ENCODE peak calls at places on chromosomes 16 and 17, in four cellular contexts. G, Y, U and Z are unnamed samples.

GRCh38 chr16:85947511-85948509 is 48.8 kb downstream of the IRF8 start:
- DNase-seq in G (no peak), Y (peak; percentile 65), U (no peak), Z (peak; percentile 72)

GRCh38 chr16:75306102-75306762 is 54.8 kb upstream of the BCAR1 start:
- DNase-seq in G (no peak), Y (no peak), U (no peak), Z (no peak)

GRCh38 chr16:2969545-2970521 is 685 bp downstream of the PAQR4 start:
- DNase-seq in G (no peak), Y (peak; percentile 62), U (peak; percentile 23), Z (peak; percentile 92)

GRCh38 chr17:42389902-42390301 is 1.7 kb upstream of the STAT3 start:
- DNase-seq in G (no peak), Y (no peak), U (no peak), Z (no peak)

GRCh38 chr17:72520665-72521303 is 400.0 kb downstream of the SOX9 start:
- DNase-seq in G (no peak), Y (no peak), U (no peak), Z (no peak)

GRCh38 chr16:57786632-57787518 is 15.4 kb downstream of the KIFC3 start:
- DNase-seq in G (no peak), Y (no peak), U (no peak), Z (no peak)

GRCh38 chr17:76554131-76554530 is 14.3 kb downstream of the PRCD start:
- DNase-seq in G (no peak), Y (no peak), U (no peak), Z (no peak)

GRCh38 chr16:83393196-83393981 is 414.4 kb upstream of the HSBP1 start:
- DNase-seq in G (no peak), Y (no peak), U (peak; percentile 39), Z (no peak)

GRCh38 chr16:2337431-2338296 is 2.9 kb downstream of the ABCA3 start:
- DNase-seq in G (no peak), Y (no peak), U (no peak), Z (no peak)

GRCh38 chr17:35050170-35050569 is 13.3 kb downstream of the RFFL start:
- DNase-seq in G (no peak), Y (no peak), U (no peak), Z (no peak)

GRCh38 chr17:76383645-76384221 is 676 bp upstream of the SPHK1 start:
- DNase-seq in G (no peak), Y (peak; percentile 53), U (peak; percentile 63), Z (peak; percentile 77)

GRCh38 chr16:1958715-1959268 is 546 bp upstream of the NDUFB10 start:
- DNase-seq in G (no peak), Y (no peak), U (no peak), Z (no peak)

GRCh38 chr17:50524838-50525237 is 7.7 kb upstream of the EPN3 start:
- DNase-seq in G (no peak), Y (no peak), U (no peak), Z (no peak)

GRCh38 chr16:68640972-68641371 is 4.1 kb upstream of the CDH3 start:
- DNase-seq in G (no peak), Y (no peak), U (peak; percentile 44), Z (peak; percentile 1)

GRCh38 chr16:66093217-66093616 is 273.3 kb upstream of the CDH5 start:
- DNase-seq in G (no peak), Y (no peak), U (no peak), Z (no peak)

GRCh38 chr16:67199808-67200198 is 872 bp downstream of the ELMO3 start:
- DNase-seq in G (no peak), Y (no peak), U (no peak), Z (no peak)

GRCh38 chr17:67566656-67567055 is 151.1 kb upstream of the NOL11 start:
- DNase-seq in G (no peak), Y (no peak), U (no peak), Z (no peak)

GRCh38 chr17:31310260-31310659 is 3.6 kb downstream of the EVI2B start:
- DNase-seq in G (no peak), Y (no peak), U (no peak), Z (no peak)

DNA sequence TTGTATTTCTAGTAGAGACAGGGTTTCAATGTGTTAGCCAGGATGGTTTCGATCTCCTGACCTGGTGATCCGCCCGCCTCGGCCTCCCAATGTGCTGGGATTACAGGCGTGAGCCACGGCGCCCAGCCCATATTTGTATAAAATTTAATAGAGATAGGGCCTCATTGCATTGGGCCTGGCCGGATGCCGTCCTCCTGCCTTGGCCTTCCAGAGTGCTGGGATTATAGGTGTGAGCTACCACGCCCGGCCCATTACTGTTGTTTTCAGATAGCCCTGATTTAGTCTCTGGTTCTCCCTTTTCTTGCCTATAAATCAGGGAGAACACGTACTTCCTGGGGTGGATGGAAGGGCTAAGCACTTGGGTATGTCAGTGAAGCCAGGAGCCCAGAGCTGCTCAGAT is 3.5 kb downstream of the DEF8 start:
- DNase-seq in G (no peak), Y (no peak), U (no peak), Z (no peak)
- TF ChIP-seq CTCF in G (no peak), Y (no peak), U (no peak), Z (no peak)

DNA sequence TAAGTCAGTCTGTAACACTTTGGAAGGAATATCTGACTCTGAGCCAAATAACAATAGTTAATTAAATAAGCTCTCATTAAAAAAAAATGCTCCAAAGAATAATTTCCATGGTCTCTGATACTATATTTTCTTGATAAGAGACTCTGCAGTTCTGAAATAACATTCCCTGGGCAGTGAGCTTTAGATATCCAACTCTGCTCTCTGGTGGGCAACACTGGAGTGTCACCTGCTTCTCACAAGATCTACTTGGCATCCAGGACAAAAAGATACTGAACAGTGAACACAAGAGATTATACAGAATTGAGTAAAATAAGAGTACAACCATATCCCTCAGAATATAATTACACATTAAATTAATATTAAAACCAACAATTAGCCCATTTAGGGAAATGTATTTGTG is 13.7 kb downstream of the BLMH start:
- DNase-seq in G (no peak), Y (no peak), U (peak; percentile 84), Z (no peak)
- TF ChIP-seq CTCF in G (peak; percentile 58), Y (peak; percentile 35), U (peak; percentile 72), Z (no peak)

GRCh38 chr17:33689725-33690124 is 396.6 kb upstream of the ASIC2 start:
- DNase-seq in G (no peak), Y (no peak), U (no peak), Z (no peak)
- TF ChIP-seq CTCF in G (no peak), Y (no peak), U (peak; percentile 1), Z (no peak)

GRCh38 chr17:71467719-71468118 is 653.1 kb upstream of the SOX9 start:
- DNase-seq in G (no peak), Y (no peak), U (no peak), Z (no peak)

GRCh38 chr17:71470062-71470461 is 650.8 kb upstream of the SOX9 start:
- DNase-seq in G (no peak), Y (no peak), U (no peak), Z (no peak)

GRCh38 chr17:71472809-71473789 is 647.7 kb upstream of the SOX9 start:
- DNase-seq in G (peak; percentile 49), Y (no peak), U (peak; percentile 76), Z (peak; percentile 32)
- TF ChIP-seq CTCF in G (peak; percentile 78), Y (no peak), U (peak; percentile 85), Z (peak; percentile 17)

GRCh38 chr17:45896803-45897693 is 2.7 kb downstream of the MAPT start:
- DNase-seq in G (no peak), Y (no peak), U (no peak), Z (no peak)
- TF ChIP-seq CTCF in G (no peak), Y (no peak), U (no peak), Z (no peak)